ENCODE peak calls at places on chromosomes 4 and X, in four cellular contexts. One of them, this sample, is unnamed.

GRCh38 chr4:105710678-105711077 is 2.1 kb downstream of the GSTCD start:
- DNase-seq in activated CD8-positive, alpha-beta T cell treated with anti-CD3 and anti-CD28 coated beads for 36 hours: no peak
- DNase-seq in MCF 10A: peak
- DNase-seq in tibial artery: no peak
- DNase-seq in this sample: no peak

GRCh38 chrX:1388651-1389050 is 3.3 kb downstream of the SLC25A6 start:
- DNase-seq in MCF 10A: no peak
- DNase-seq in tibial artery: peak
- DNase-seq in activated CD8-positive, alpha-beta T cell treated with anti-CD3 and anti-CD28 coated beads for 36 hours: no peak
- DNase-seq in this sample: no peak

GRCh38 chr4:4430492-4431195 is 43.7 kb downstream of the NSG1 start:
- DNase-seq in MCF 10A: peak
- DNase-seq in tibial artery: no peak
- DNase-seq in activated CD8-positive, alpha-beta T cell treated with anti-CD3 and anti-CD28 coated beads for 36 hours: peak
- DNase-seq in this sample: peak

GRCh38 chrX:151754042-151754419 is 19.5 kb downstream of the CNGA2 start:
- DNase-seq in tibial artery: no peak
- DNase-seq in activated CD8-positive, alpha-beta T cell treated with anti-CD3 and anti-CD28 coated beads for 36 hours: no peak
- DNase-seq in MCF 10A: peak
- DNase-seq in this sample: no peak

GRCh38 chr4:51885371-51885770 is 42.4 kb downstream of the DCUN1D4 start:
- DNase-seq in MCF 10A: peak
- DNase-seq in activated CD8-positive, alpha-beta T cell treated with anti-CD3 and anti-CD28 coated beads for 36 hours: no peak
- DNase-seq in tibial artery: no peak
- DNase-seq in this sample: peak

GRCh38 chrX:52262195-52262546 is 77.5 kb downstream of the MAGED4 start:
- DNase-seq in tibial artery: no peak
- DNase-seq in activated CD8-positive, alpha-beta T cell treated with anti-CD3 and anti-CD28 coated beads for 36 hours: no peak
- DNase-seq in MCF 10A: no peak
- DNase-seq in this sample: no peak

GRCh38 chr4:113406723-113407016 is 354.9 kb downstream of the CAMK2D start:
- DNase-seq in activated CD8-positive, alpha-beta T cell treated with anti-CD3 and anti-CD28 coated beads for 36 hours: no peak
- DNase-seq in MCF 10A: no peak
- DNase-seq in tibial artery: no peak
- DNase-seq in this sample: no peak

GRCh38 chrX:19177710-19178109 is 55.4 kb upstream of the ADGRG2 start:
- DNase-seq in activated CD8-positive, alpha-beta T cell treated with anti-CD3 and anti-CD28 coated beads for 36 hours: no peak
- DNase-seq in MCF 10A: no peak
- DNase-seq in tibial artery: no peak
- DNase-seq in this sample: no peak

GRCh38 chr4:10079256-10079655 is 37.3 kb downstream of the WDR1 start:
- DNase-seq in MCF 10A: no peak
- DNase-seq in tibial artery: peak
- DNase-seq in activated CD8-positive, alpha-beta T cell treated with anti-CD3 and anti-CD28 coated beads for 36 hours: no peak
- DNase-seq in this sample: no peak

GRCh38 chr4:113103556-113103955 is 54.1 kb downstream of the ANK2 start:
- DNase-seq in MCF 10A: no peak
- DNase-seq in activated CD8-positive, alpha-beta T cell treated with anti-CD3 and anti-CD28 coated beads for 36 hours: no peak
- DNase-seq in tibial artery: no peak
- DNase-seq in this sample: no peak

GRCh38 chr4:106245176-106245575 is 70.8 kb downstream of the TBCK start:
- DNase-seq in tibial artery: no peak
- DNase-seq in activated CD8-positive, alpha-beta T cell treated with anti-CD3 and anti-CD28 coated beads for 36 hours: no peak
- DNase-seq in MCF 10A: peak
- DNase-seq in this sample: no peak

GRCh38 chr4:184347251-184348239 is 126.8 kb downstream of the IRF2 start:
- DNase-seq in MCF 10A: peak
- DNase-seq in tibial artery: no peak
- DNase-seq in activated CD8-positive, alpha-beta T cell treated with anti-CD3 and anti-CD28 coated beads for 36 hours: no peak
- DNase-seq in this sample: peak

GRCh38 chr4:118973295-118973694 is 84.6 kb downstream of the SYNPO2 start:
- DNase-seq in MCF 10A: no peak
- DNase-seq in activated CD8-positive, alpha-beta T cell treated with anti-CD3 and anti-CD28 coated beads for 36 hours: no peak
- DNase-seq in tibial artery: no peak
- DNase-seq in this sample: no peak

GRCh38 chrX:130057209-130057608 is 53.1 kb downstream of the ELF4 start:
- DNase-seq in tibial artery: no peak
- DNase-seq in MCF 10A: no peak
- DNase-seq in activated CD8-positive, alpha-beta T cell treated with anti-CD3 and anti-CD28 coated beads for 36 hours: no peak
- DNase-seq in this sample: no peak

GRCh38 chr4:73068496-73069337 is 799 bp downstream of the COX18 start:
- DNase-seq in tibial artery: no peak
- DNase-seq in activated CD8-positive, alpha-beta T cell treated with anti-CD3 and anti-CD28 coated beads for 36 hours: peak
- DNase-seq in MCF 10A: peak
- DNase-seq in this sample: peak

GRCh38 chr4:169658970-169659735 is 38.8 kb downstream of the CLCN3 start:
- DNase-seq in MCF 10A: peak
- DNase-seq in activated CD8-positive, alpha-beta T cell treated with anti-CD3 and anti-CD28 coated beads for 36 hours: no peak
- DNase-seq in tibial artery: no peak
- DNase-seq in this sample: no peak

GRCh38 chr4:53932784-53933183 is 131.6 kb downstream of the CHIC2 start:
- DNase-seq in tibial artery: no peak
- DNase-seq in MCF 10A: peak
- DNase-seq in activated CD8-positive, alpha-beta T cell treated with anti-CD3 and anti-CD28 coated beads for 36 hours: no peak
- DNase-seq in this sample: no peak

GRCh38 chrX:129525162-129525561 is 1.9 kb upstream of the SMARCA1 start:
- DNase-seq in tibial artery: no peak
- DNase-seq in MCF 10A: no peak
- DNase-seq in activated CD8-positive, alpha-beta T cell treated with anti-CD3 and anti-CD28 coated beads for 36 hours: no peak
- DNase-seq in this sample: no peak

GRCh38 chr4:97123573-97123972 is 1019.7 kb downstream of the STPG2 start:
- DNase-seq in activated CD8-positive, alpha-beta T cell treated with anti-CD3 and anti-CD28 coated beads for 36 hours: no peak
- DNase-seq in tibial artery: no peak
- DNase-seq in MCF 10A: no peak
- DNase-seq in this sample: no peak

GRCh38 chrX:135892781-135893180 is 463 bp downstream of the CT45A10 start:
- DNase-seq in MCF 10A: no peak
- DNase-seq in tibial artery: no peak
- DNase-seq in activated CD8-positive, alpha-beta T cell treated with anti-CD3 and anti-CD28 coated beads for 36 hours: no peak
- DNase-seq in this sample: no peak

DNA sequence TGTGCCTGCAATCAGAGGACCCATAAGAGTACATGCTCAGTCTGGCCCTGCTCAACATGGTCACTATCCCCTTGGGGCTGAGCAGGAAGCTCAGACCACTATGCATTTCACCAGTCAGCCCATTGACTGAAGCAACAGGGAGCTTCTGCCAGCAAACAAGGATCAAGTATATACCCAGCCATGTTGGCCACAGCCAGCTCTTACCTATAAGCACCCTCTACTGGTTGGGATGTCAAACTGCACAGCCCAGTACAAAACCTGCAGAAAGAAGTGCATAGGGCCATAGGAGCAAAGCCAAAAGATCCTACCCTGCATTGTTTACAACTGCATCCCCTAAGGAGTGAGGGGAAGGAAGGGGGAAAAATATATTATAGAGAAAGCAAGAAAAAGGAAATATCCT is 214.4 kb upstream of the CPEB2 start:
- DNase-seq in tibial artery: no peak
- DNase-seq in activated CD8-positive, alpha-beta T cell treated with anti-CD3 and anti-CD28 coated beads for 36 hours: peak
- DNase-seq in MCF 10A: peak
- DNase-seq in this sample: no peak
- TF ChIP-seq CTCF in tibial artery: no peak
- TF ChIP-seq CTCF in activated CD8-positive, alpha-beta T cell treated with anti-CD3 and anti-CD28 coated beads for 36 hours: peak
- TF ChIP-seq CTCF in MCF 10A: peak
- TF ChIP-seq CTCF in this sample: no peak

GRCh38 chrX:100649550-100650356 is 5.8 kb downstream of the SRPX2 start:
- DNase-seq in tibial artery: peak
- DNase-seq in activated CD8-positive, alpha-beta T cell treated with anti-CD3 and anti-CD28 coated beads for 36 hours: no peak
- DNase-seq in MCF 10A: peak
- DNase-seq in this sample: no peak

GRCh38 chrX:100647739-100648138 is 3.7 kb downstream of the SRPX2 start:
- DNase-seq in tibial artery: no peak
- DNase-seq in activated CD8-positive, alpha-beta T cell treated with anti-CD3 and anti-CD28 coated beads for 36 hours: no peak
- DNase-seq in MCF 10A: no peak
- DNase-seq in this sample: no peak

GRCh38 chrX:100648601-100649417 is 4.8 kb downstream of the SRPX2 start:
- DNase-seq in activated CD8-positive, alpha-beta T cell treated with anti-CD3 and anti-CD28 coated beads for 36 hours: no peak
- DNase-seq in tibial artery: no peak
- DNase-seq in MCF 10A: no peak
- DNase-seq in this sample: no peak

GRCh38 chrX:100645106-100645505 is 1.1 kb downstream of the SRPX2 start:
- DNase-seq in MCF 10A: peak
- DNase-seq in tibial artery: no peak
- DNase-seq in activated CD8-positive, alpha-beta T cell treated with anti-CD3 and anti-CD28 coated beads for 36 hours: no peak
- DNase-seq in this sample: no peak

DNA sequence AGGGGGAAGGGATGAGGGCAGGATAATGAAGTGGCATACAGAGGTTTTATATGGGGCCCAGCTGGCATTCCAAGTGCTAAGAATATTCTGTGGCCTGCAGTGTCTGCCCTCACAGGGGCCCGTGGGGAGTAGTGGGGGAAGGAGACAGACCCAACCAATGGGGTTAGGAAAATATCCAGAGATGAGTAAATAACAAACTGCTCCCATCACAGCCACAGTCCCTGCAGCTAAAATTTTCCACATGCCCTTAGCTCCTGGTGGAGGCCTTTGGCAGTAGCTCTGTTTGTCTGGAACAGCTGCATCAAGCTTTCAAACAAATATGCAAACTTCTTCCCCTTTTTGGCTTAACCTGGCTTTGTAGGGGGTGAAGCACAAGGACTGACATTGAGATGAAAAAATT is 3.1 kb downstream of the SRPX2 start:
- DNase-seq in MCF 10A: no peak
- DNase-seq in activated CD8-positive, alpha-beta T cell treated with anti-CD3 and anti-CD28 coated beads for 36 hours: no peak
- DNase-seq in tibial artery: peak
- DNase-seq in this sample: no peak
- TF ChIP-seq CTCF in MCF 10A: no peak
- TF ChIP-seq CTCF in activated CD8-positive, alpha-beta T cell treated with anti-CD3 and anti-CD28 coated beads for 36 hours: no peak
- TF ChIP-seq CTCF in tibial artery: no peak
- TF ChIP-seq CTCF in this sample: no peak

GRCh38 chr4:79772510-79772909 is 300.5 kb downstream of the ANTXR2 start:
- DNase-seq in tibial artery: no peak
- DNase-seq in activated CD8-positive, alpha-beta T cell treated with anti-CD3 and anti-CD28 coated beads for 36 hours: no peak
- DNase-seq in MCF 10A: no peak
- DNase-seq in this sample: no peak
- TF ChIP-seq CTCF in tibial artery: no peak
- TF ChIP-seq CTCF in activated CD8-positive, alpha-beta T cell treated with anti-CD3 and anti-CD28 coated beads for 36 hours: no peak
- TF ChIP-seq CTCF in MCF 10A: no peak
- TF ChIP-seq CTCF in this sample: no peak

GRCh38 chr4:87985097-87985886 is 9.8 kb downstream of the SPP1 start:
- DNase-seq in MCF 10A: peak
- DNase-seq in tibial artery: peak
- DNase-seq in activated CD8-positive, alpha-beta T cell treated with anti-CD3 and anti-CD28 coated beads for 36 hours: peak
- DNase-seq in this sample: peak
- TF ChIP-seq CTCF in MCF 10A: peak
- TF ChIP-seq CTCF in tibial artery: peak
- TF ChIP-seq CTCF in activated CD8-positive, alpha-beta T cell treated with anti-CD3 and anti-CD28 coated beads for 36 hours: peak
- TF ChIP-seq CTCF in this sample: peak

DNA sequence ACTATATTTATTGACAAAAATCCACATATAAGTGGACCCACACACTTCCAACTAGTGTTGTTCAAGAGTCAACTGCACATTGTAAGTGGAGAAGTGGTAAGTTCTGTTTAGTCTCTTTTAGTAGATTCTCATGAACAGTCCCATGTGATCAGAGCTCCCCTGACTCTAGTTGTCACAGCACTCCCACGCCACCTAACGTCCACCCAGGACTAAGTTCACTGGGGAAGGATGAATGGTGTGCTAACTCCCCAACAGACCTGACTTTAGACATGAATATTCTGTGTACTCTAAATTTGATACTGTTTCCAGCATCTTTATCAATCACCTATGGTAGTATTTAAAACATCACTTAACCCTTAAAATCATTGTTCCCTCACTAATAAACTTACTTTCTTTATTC is 59.8 kb downstream of the PACRGL start:
- DNase-seq in activated CD8-positive, alpha-beta T cell treated with anti-CD3 and anti-CD28 coated beads for 36 hours: no peak
- DNase-seq in MCF 10A: peak
- DNase-seq in tibial artery: no peak
- DNase-seq in this sample: no peak
- TF ChIP-seq CTCF in activated CD8-positive, alpha-beta T cell treated with anti-CD3 and anti-CD28 coated beads for 36 hours: no peak
- TF ChIP-seq CTCF in MCF 10A: no peak
- TF ChIP-seq CTCF in tibial artery: no peak
- TF ChIP-seq CTCF in this sample: no peak

GRCh38 chrX:122850326-122850725 is 333.8 kb upstream of the GRIA3 start:
- DNase-seq in activated CD8-positive, alpha-beta T cell treated with anti-CD3 and anti-CD28 coated beads for 36 hours: no peak
- DNase-seq in tibial artery: no peak
- DNase-seq in MCF 10A: peak
- DNase-seq in this sample: no peak
- TF ChIP-seq CTCF in activated CD8-positive, alpha-beta T cell treated with anti-CD3 and anti-CD28 coated beads for 36 hours: no peak
- TF ChIP-seq CTCF in tibial artery: no peak
- TF ChIP-seq CTCF in MCF 10A: no peak
- TF ChIP-seq CTCF in this sample: no peak

DNA sequence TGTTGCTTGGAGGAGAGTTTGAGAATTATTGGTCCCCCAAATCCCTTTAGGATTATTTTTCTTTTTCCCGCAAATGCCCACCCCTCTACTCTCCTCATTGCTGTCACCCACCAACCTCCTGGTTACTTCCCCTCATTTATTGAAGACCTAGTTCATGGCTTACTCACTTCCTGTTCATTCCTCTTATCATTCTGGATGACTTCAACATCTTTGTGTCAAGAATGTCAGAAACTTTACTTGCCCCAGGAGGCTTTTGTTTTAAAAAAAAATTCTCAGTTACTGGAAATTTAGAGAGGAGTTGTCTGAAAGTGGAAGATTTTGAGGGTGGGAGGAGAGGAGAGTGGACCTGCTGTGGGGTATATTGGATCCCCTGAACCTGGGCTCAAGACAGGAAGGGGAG is 69.7 kb upstream of the ESX1 start:
- DNase-seq in MCF 10A: no peak
- DNase-seq in tibial artery: no peak
- DNase-seq in activated CD8-positive, alpha-beta T cell treated with anti-CD3 and anti-CD28 coated beads for 36 hours: no peak
- DNase-seq in this sample: no peak
- TF ChIP-seq CTCF in MCF 10A: no peak
- TF ChIP-seq CTCF in tibial artery: no peak
- TF ChIP-seq CTCF in activated CD8-positive, alpha-beta T cell treated with anti-CD3 and anti-CD28 coated beads for 36 hours: no peak
- TF ChIP-seq CTCF in this sample: no peak